ENCODE peak calls at places on chromosomes 4 and X, in nine cellular contexts. Z, E, U, Y, H, B, G, S and M are unnamed samples.
A peak's percentile ranks its signal among the peaks of the same experiment; 100 is the strongest.

GRCh38 chrX:134868766-134869495 is 121.9 kb upstream of the SMIM10 start:
- DNase-seq in Z (no peak), E (no peak), U (no peak), Y (no peak), H (peak; percentile 78), B (peak; percentile 66), G (no peak), S (peak; percentile 54), M (no peak)

GRCh38 chr4:156961241-156962068 is 10.1 kb downstream of the PDGFC start:
- DNase-seq in Z (no peak), E (no peak), U (no peak), Y (no peak), H (no peak), B (no peak), G (no peak), S (no peak), M (no peak)

GRCh38 chrX:44036336-44036735 is 63.1 kb upstream of the NDP start:
- DNase-seq in Z (no peak), E (no peak), U (no peak), Y (no peak), H (peak; percentile 33), B (peak; percentile 67), G (no peak), S (peak; percentile 31), M (no peak)

GRCh38 chrX:118688935-118689334 is 38.5 kb upstream of the IL13RA1 start:
- DNase-seq in Z (no peak), E (no peak), U (no peak), Y (no peak), H (no peak), B (no peak), G (no peak), S (no peak), M (no peak)

GRCh38 chr4:145333786-145334185 is 147.9 kb upstream of the SMAD1 start:
- DNase-seq in Z (no peak), E (no peak), U (no peak), Y (no peak), H (no peak), B (no peak), G (no peak), S (no peak), M (no peak)

GRCh38 chr4:83109480-83110221 is 4.9 kb downstream of the PLAC8 start:
- DNase-seq in Z (peak; percentile 56), E (peak; percentile 44), U (no peak), Y (peak; percentile 39), H (peak; percentile 23), B (peak; percentile 65), G (peak; percentile 60), S (no peak), M (peak; percentile 28)

GRCh38 chrX:124981420-124981819 is 338.3 kb upstream of the TEX13C start:
- DNase-seq in Z (no peak), E (no peak), U (no peak), Y (no peak), H (no peak), B (no peak), G (no peak), S (no peak), M (no peak)

GRCh38 chr4:34181891-34182290 is 2062.4 kb downstream of the ARAP2 start:
- DNase-seq in Z (no peak), E (no peak), U (no peak), Y (no peak), H (peak; percentile 52), B (peak; percentile 80), G (no peak), S (peak; percentile 62), M (no peak)

GRCh38 chr4:41692717-41693345 is 55.7 kb downstream of the PHOX2B start:
- DNase-seq in Z (no peak), E (no peak), U (no peak), Y (peak; percentile 20), H (peak; percentile 49), B (peak; percentile 84), G (peak; percentile 40), S (no peak), M (peak; percentile 43)

GRCh38 chr4:73053974-73054480 is 15.5 kb downstream of the COX18 start:
- DNase-seq in Z (no peak), E (no peak), U (no peak), Y (no peak), H (no peak), B (peak; percentile 32), G (no peak), S (no peak), M (no peak)

GRCh38 chrX:146278381-146278780 is 460.8 kb downstream of the SLITRK2 start:
- DNase-seq in Z (no peak), E (no peak), U (no peak), Y (no peak), H (no peak), B (no peak), G (peak; percentile 1), S (no peak), M (no peak)

GRCh38 chr4:189088783-189089182 is 851.9 kb upstream of the FRG1 start:
- DNase-seq in Z (no peak), E (no peak), U (no peak), Y (no peak), H (no peak), B (peak; percentile 45), G (no peak), S (no peak), M (no peak)

GRCh38 chr4:1192091-1192492 is 19.7 kb upstream of the SPON2 start:
- DNase-seq in Z (peak; percentile 92), E (no peak), U (no peak), Y (no peak), H (peak; percentile 94), B (peak; percentile 99), G (no peak), S (peak; percentile 92), M (peak; percentile 75)

GRCh38 chrX:151736685-151737084 is 2.1 kb downstream of the CNGA2 start:
- DNase-seq in Z (no peak), E (no peak), U (no peak), Y (no peak), H (no peak), B (no peak), G (no peak), S (no peak), M (no peak)

GRCh38 chrX:23434356-23434884 is 99.8 kb downstream of the PTCHD1 start:
- DNase-seq in Z (peak; percentile 86), E (no peak), U (no peak), Y (no peak), H (peak; percentile 0), B (peak; percentile 39), G (no peak), S (no peak), M (no peak)

GRCh38 chr4:139749313-139749712 is 83.7 kb downstream of the MGST2 start:
- DNase-seq in Z (no peak), E (no peak), U (no peak), Y (no peak), H (no peak), B (no peak), G (no peak), S (no peak), M (no peak)

GRCh38 chrX:18422886-18423285 is 2.5 kb upstream of the CDKL5 start:
- DNase-seq in Z (no peak), E (no peak), U (no peak), Y (no peak), H (no peak), B (peak; percentile 14), G (no peak), S (no peak), M (no peak)

GRCh38 chr4:181566490-181566889 is 676.7 kb upstream of the TENM3 start:
- DNase-seq in Z (no peak), E (no peak), U (no peak), Y (no peak), H (no peak), B (peak; percentile 50), G (no peak), S (no peak), M (no peak)

GRCh38 chr4:11765849-11766453 is 337.3 kb upstream of the HS3ST1 start:
- DNase-seq in Z (no peak), E (no peak), U (no peak), Y (peak; percentile 17), H (no peak), B (peak; percentile 63), G (peak; percentile 2), S (no peak), M (no peak)

GRCh38 chrX:16714504-16714903 is 2.0 kb upstream of the CTPS2 start:
- DNase-seq in Z (no peak), E (no peak), U (no peak), Y (no peak), H (no peak), B (no peak), G (no peak), S (no peak), M (no peak)

GRCh38 chr4:143348233-143349077 is 11.8 kb downstream of the GAB1 start:
- DNase-seq in Z (no peak), E (no peak), U (no peak), Y (no peak), H (no peak), B (no peak), G (no peak), S (no peak), M (no peak)

GRCh38 chr4:185567828-185568442 is 32.6 kb upstream of the PDLIM3 start:
- DNase-seq in Z (peak; percentile 87), E (no peak), U (no peak), Y (no peak), H (peak; percentile 3), B (no peak), G (no peak), S (peak; percentile 36), M (no peak)

GRCh38 chr4:173697840-173698239 is 167.8 kb upstream of the HAND2 start:
- DNase-seq in Z (no peak), E (no peak), U (no peak), Y (no peak), H (no peak), B (no peak), G (no peak), S (no peak), M (no peak)

GRCh38 chr4:95572304-95572991 is 23.7 kb upstream of the UNC5C start:
- DNase-seq in Z (peak; percentile 78), E (no peak), U (no peak), Y (no peak), H (no peak), B (no peak), G (no peak), S (no peak), M (no peak)

GRCh38 chr4:94827481-94828110 is 69.8 kb downstream of the BMPR1B start:
- DNase-seq in Z (no peak), E (no peak), U (no peak), Y (no peak), H (peak; percentile 70), B (peak; percentile 79), G (no peak), S (peak; percentile 53), M (no peak)

GRCh38 chr4:119795986-119796578 is 167.5 kb upstream of the PDE5A start:
- DNase-seq in Z (no peak), E (no peak), U (no peak), Y (no peak), H (no peak), B (peak; percentile 54), G (no peak), S (no peak), M (no peak)

GRCh38 chr4:23061431-23061830 is 368.7 kb downstream of the GBA3 start:
- DNase-seq in Z (no peak), E (no peak), U (no peak), Y (no peak), H (no peak), B (no peak), G (no peak), S (no peak), M (no peak)

GRCh38 chrX:31522760-31523159 is 450.9 kb upstream of the FTHL17 start:
- DNase-seq in Z (no peak), E (no peak), U (no peak), Y (no peak), H (no peak), B (no peak), G (no peak), S (no peak), M (no peak)

GRCh38 chr4:152606800-152607577 is 71.1 kb upstream of the FBXW7 start:
- DNase-seq in Z (no peak), E (no peak), U (no peak), Y (no peak), H (no peak), B (peak; percentile 10), G (no peak), S (no peak), M (no peak)

GRCh38 chrX:7351946-7352345 is 204.0 kb upstream of the PUDP start:
- DNase-seq in Z (no peak), E (no peak), U (no peak), Y (no peak), H (peak; percentile 0), B (peak; percentile 34), G (no peak), S (no peak), M (no peak)

GRCh38 chr4:38182334-38182998 is 222.3 kb downstream of the PTTG2 start:
- DNase-seq in Z (no peak), E (no peak), U (no peak), Y (no peak), H (no peak), B (no peak), G (no peak), S (no peak), M (no peak)